ENCODE peak calls at places on chromosome 10, in eight cellular contexts. One of them, this sample, is unnamed.

GRCh38 chr10:88687853-88688467 is 18.1 kb upstream of the LIPK start:
- DNase-seq in lower lobe of right lung: no peak
- DNase-seq in GM12865: peak
- DNase-seq in AG10803: peak
- DNase-seq in tibial nerve: no peak
- DNase-seq in upper lobe of right lung: no peak
- DNase-seq in CD4-positive, alpha-beta T cell: no peak
- DNase-seq in H9: no peak
- DNase-seq in this sample: no peak

GRCh38 chr10:121952226-121952625 is 22.8 kb downstream of the NSMCE4A start:
- DNase-seq in upper lobe of right lung: no peak
- DNase-seq in H9: no peak
- DNase-seq in AG10803: peak
- DNase-seq in CD4-positive, alpha-beta T cell: no peak
- DNase-seq in lower lobe of right lung: no peak
- DNase-seq in tibial nerve: no peak
- DNase-seq in GM12865: no peak
- DNase-seq in this sample: no peak

GRCh38 chr10:119306514-119306951 is 99.2 kb downstream of the GRK5 start:
- DNase-seq in H9: no peak
- DNase-seq in tibial nerve: no peak
- DNase-seq in GM12865: peak
- DNase-seq in AG10803: no peak
- DNase-seq in CD4-positive, alpha-beta T cell: peak
- DNase-seq in upper lobe of right lung: no peak
- DNase-seq in lower lobe of right lung: no peak
- DNase-seq in this sample: no peak

GRCh38 chr10:132885451-132886210 is 56.7 kb downstream of the CFAP46 start:
- DNase-seq in CD4-positive, alpha-beta T cell: no peak
- DNase-seq in GM12865: no peak
- DNase-seq in H9: no peak
- DNase-seq in lower lobe of right lung: peak
- DNase-seq in AG10803: no peak
- DNase-seq in tibial nerve: no peak
- DNase-seq in upper lobe of right lung: peak
- DNase-seq in this sample: no peak

GRCh38 chr10:92239600-92240288 is 51.1 kb downstream of the CPEB3 start:
- DNase-seq in CD4-positive, alpha-beta T cell: peak
- DNase-seq in H9: peak
- DNase-seq in GM12865: peak
- DNase-seq in upper lobe of right lung: peak
- DNase-seq in lower lobe of right lung: peak
- DNase-seq in AG10803: peak
- DNase-seq in tibial nerve: peak
- DNase-seq in this sample: peak

GRCh38 chr10:23535381-23535780 is 96.5 kb downstream of the OTUD1 start:
- DNase-seq in tibial nerve: no peak
- DNase-seq in GM12865: no peak
- DNase-seq in lower lobe of right lung: no peak
- DNase-seq in upper lobe of right lung: no peak
- DNase-seq in AG10803: no peak
- DNase-seq in CD4-positive, alpha-beta T cell: no peak
- DNase-seq in H9: no peak
- DNase-seq in this sample: no peak

GRCh38 chr10:110067960-110068770 is 60.4 kb downstream of the ADD3 start:
- DNase-seq in upper lobe of right lung: no peak
- DNase-seq in CD4-positive, alpha-beta T cell: no peak
- DNase-seq in H9: no peak
- DNase-seq in AG10803: peak
- DNase-seq in GM12865: peak
- DNase-seq in tibial nerve: peak
- DNase-seq in lower lobe of right lung: no peak
- DNase-seq in this sample: no peak

GRCh38 chr10:27450225-27450624 is 53.9 kb upstream of the RAB18 start:
- DNase-seq in upper lobe of right lung: no peak
- DNase-seq in lower lobe of right lung: no peak
- DNase-seq in AG10803: no peak
- DNase-seq in GM12865: no peak
- DNase-seq in CD4-positive, alpha-beta T cell: no peak
- DNase-seq in H9: no peak
- DNase-seq in tibial nerve: no peak
- DNase-seq in this sample: no peak

GRCh38 chr10:117391436-117392205 is 16.4 kb upstream of the PDZD8 start:
- DNase-seq in H9: no peak
- DNase-seq in AG10803: peak
- DNase-seq in upper lobe of right lung: no peak
- DNase-seq in tibial nerve: no peak
- DNase-seq in CD4-positive, alpha-beta T cell: no peak
- DNase-seq in lower lobe of right lung: peak
- DNase-seq in GM12865: no peak
- DNase-seq in this sample: no peak

GRCh38 chr10:73840056-73840402 is 28.6 kb upstream of the NDST2 start:
- DNase-seq in upper lobe of right lung: no peak
- DNase-seq in AG10803: no peak
- DNase-seq in CD4-positive, alpha-beta T cell: no peak
- DNase-seq in GM12865: no peak
- DNase-seq in H9: no peak
- DNase-seq in tibial nerve: no peak
- DNase-seq in lower lobe of right lung: no peak
- DNase-seq in this sample: no peak

GRCh38 chr10:50613150-50613549 is 10.6 kb downstream of the SGMS1 start:
- DNase-seq in AG10803: no peak
- DNase-seq in upper lobe of right lung: no peak
- DNase-seq in H9: no peak
- DNase-seq in tibial nerve: no peak
- DNase-seq in GM12865: peak
- DNase-seq in lower lobe of right lung: no peak
- DNase-seq in CD4-positive, alpha-beta T cell: no peak
- DNase-seq in this sample: no peak

GRCh38 chr10:24229909-24230308 is 21.0 kb downstream of the KIAA1217 start:
- DNase-seq in GM12865: no peak
- DNase-seq in H9: no peak
- DNase-seq in tibial nerve: no peak
- DNase-seq in AG10803: no peak
- DNase-seq in CD4-positive, alpha-beta T cell: no peak
- DNase-seq in lower lobe of right lung: no peak
- DNase-seq in upper lobe of right lung: no peak
- DNase-seq in this sample: no peak

GRCh38 chr10:29377333-29377961 is 88.6 kb downstream of the LYZL1 start:
- DNase-seq in lower lobe of right lung: no peak
- DNase-seq in AG10803: peak
- DNase-seq in upper lobe of right lung: no peak
- DNase-seq in CD4-positive, alpha-beta T cell: no peak
- DNase-seq in GM12865: peak
- DNase-seq in tibial nerve: peak
- DNase-seq in H9: no peak
- DNase-seq in this sample: no peak

GRCh38 chr10:44198780-44199097 is 186.2 kb downstream of the CXCL12 start:
- DNase-seq in CD4-positive, alpha-beta T cell: no peak
- DNase-seq in upper lobe of right lung: no peak
- DNase-seq in tibial nerve: peak
- DNase-seq in lower lobe of right lung: no peak
- DNase-seq in GM12865: no peak
- DNase-seq in H9: no peak
- DNase-seq in AG10803: no peak
- DNase-seq in this sample: no peak

GRCh38 chr10:112442063-112442462 is 4.7 kb downstream of the ZDHHC6 start:
- DNase-seq in AG10803: no peak
- DNase-seq in upper lobe of right lung: no peak
- DNase-seq in H9: no peak
- DNase-seq in lower lobe of right lung: no peak
- DNase-seq in CD4-positive, alpha-beta T cell: no peak
- DNase-seq in GM12865: peak
- DNase-seq in tibial nerve: no peak
- DNase-seq in this sample: no peak

GRCh38 chr10:112441520-112441919 is 5.2 kb downstream of the ZDHHC6 start:
- DNase-seq in lower lobe of right lung: no peak
- DNase-seq in tibial nerve: no peak
- DNase-seq in upper lobe of right lung: no peak
- DNase-seq in CD4-positive, alpha-beta T cell: no peak
- DNase-seq in AG10803: no peak
- DNase-seq in H9: no peak
- DNase-seq in GM12865: no peak
- DNase-seq in this sample: no peak

GRCh38 chr10:112448903-112449302 is 1.9 kb downstream of the VTI1A start:
- DNase-seq in tibial nerve: no peak
- DNase-seq in AG10803: no peak
- DNase-seq in GM12865: no peak
- DNase-seq in CD4-positive, alpha-beta T cell: no peak
- DNase-seq in lower lobe of right lung: no peak
- DNase-seq in upper lobe of right lung: no peak
- DNase-seq in H9: no peak
- DNase-seq in this sample: no peak

GRCh38 chr10:112446055-112446854 is 459 bp downstream of the ZDHHC6 start:
- DNase-seq in lower lobe of right lung: no peak
- DNase-seq in AG10803: peak
- DNase-seq in tibial nerve: peak
- DNase-seq in upper lobe of right lung: no peak
- DNase-seq in CD4-positive, alpha-beta T cell: peak
- DNase-seq in GM12865: peak
- DNase-seq in H9: no peak
- DNase-seq in this sample: no peak

GRCh38 chr10:112446855-112447691 is at the start of the genes VTI1A and ZDHHC6:
- DNase-seq in upper lobe of right lung: peak
- DNase-seq in GM12865: peak
- DNase-seq in lower lobe of right lung: peak
- DNase-seq in CD4-positive, alpha-beta T cell: peak
- DNase-seq in AG10803: peak
- DNase-seq in tibial nerve: peak
- DNase-seq in H9: peak
- DNase-seq in this sample: peak
- TF ChIP-seq CTCF in upper lobe of right lung: no peak
- TF ChIP-seq CTCF in GM12865: peak
- TF ChIP-seq CTCF in lower lobe of right lung: no peak
- TF ChIP-seq CTCF in CD4-positive, alpha-beta T cell: no peak
- TF ChIP-seq CTCF in AG10803: peak
- TF ChIP-seq CTCF in tibial nerve: no peak
- TF ChIP-seq CTCF in H9: no peak
- TF ChIP-seq CTCF in this sample: no peak

GRCh38 chr10:520402-520787 is 169.1 kb downstream of the DIP2C start:
- DNase-seq in GM12865: no peak
- DNase-seq in lower lobe of right lung: no peak
- DNase-seq in tibial nerve: no peak
- DNase-seq in AG10803: peak
- DNase-seq in H9: peak
- DNase-seq in CD4-positive, alpha-beta T cell: no peak
- DNase-seq in upper lobe of right lung: peak
- DNase-seq in this sample: no peak
- TF ChIP-seq CTCF in GM12865: no peak
- TF ChIP-seq CTCF in lower lobe of right lung: no peak
- TF ChIP-seq CTCF in tibial nerve: no peak
- TF ChIP-seq CTCF in AG10803: no peak
- TF ChIP-seq CTCF in H9: no peak
- TF ChIP-seq CTCF in CD4-positive, alpha-beta T cell: no peak
- TF ChIP-seq CTCF in upper lobe of right lung: no peak
- TF ChIP-seq CTCF in this sample: no peak

GRCh38 chr10:130128922-130129321 is 7.3 kb upstream of the GLRX3 start:
- DNase-seq in tibial nerve: no peak
- DNase-seq in H9: no peak
- DNase-seq in upper lobe of right lung: no peak
- DNase-seq in GM12865: no peak
- DNase-seq in lower lobe of right lung: no peak
- DNase-seq in CD4-positive, alpha-beta T cell: no peak
- DNase-seq in AG10803: no peak
- DNase-seq in this sample: no peak

DNA sequence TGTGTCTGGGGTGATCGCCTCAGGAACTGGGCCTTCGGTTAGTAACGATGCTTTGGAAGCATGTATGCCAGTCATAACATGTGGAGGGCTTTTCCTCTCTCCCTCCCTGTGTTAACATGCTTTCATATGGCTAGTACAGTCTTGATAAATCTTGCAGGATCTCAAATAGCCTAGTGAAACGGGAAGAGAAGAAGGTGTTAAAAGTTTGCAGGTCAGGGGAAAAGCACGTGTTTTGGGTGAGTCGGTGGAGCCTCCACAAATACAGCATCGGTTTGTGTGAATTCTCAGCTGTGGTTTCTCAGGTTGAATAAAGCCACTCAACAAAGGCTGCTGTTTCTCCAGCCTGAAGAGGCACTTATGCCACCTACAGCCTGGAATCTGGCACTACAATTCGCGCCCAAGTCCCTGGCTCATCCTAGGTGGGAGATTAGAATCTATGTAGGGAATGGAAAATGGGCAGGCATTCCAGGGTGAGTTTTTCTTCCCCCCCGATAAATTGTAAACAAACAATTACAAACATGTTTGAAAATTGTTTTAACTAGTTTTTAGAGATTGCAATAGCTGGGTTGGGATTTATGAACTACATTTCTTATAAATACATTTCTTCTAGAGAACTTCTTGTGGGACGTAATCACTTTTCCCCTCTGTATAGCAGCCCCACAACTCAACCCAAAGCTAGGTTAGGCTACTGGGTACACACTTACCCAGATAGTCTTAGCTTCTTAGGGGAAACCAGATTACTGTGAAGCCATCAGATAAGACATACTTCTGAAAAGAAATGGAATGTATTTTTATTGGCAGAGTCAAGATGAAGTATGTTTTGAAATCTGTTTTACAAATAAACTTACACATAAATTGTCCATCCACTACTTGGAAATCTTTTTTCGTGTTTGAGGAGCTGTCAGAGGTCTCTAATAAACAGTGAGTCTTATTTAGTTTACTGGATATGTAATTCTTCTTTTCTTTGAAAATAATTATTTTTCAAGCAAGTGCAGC is 8.3 kb upstream of the GLRX3 start:
- DNase-seq in GM12865: peak
- DNase-seq in lower lobe of right lung: no peak
- DNase-seq in upper lobe of right lung: no peak
- DNase-seq in tibial nerve: peak
- DNase-seq in CD4-positive, alpha-beta T cell: peak
- DNase-seq in H9: peak
- DNase-seq in AG10803: peak
- DNase-seq in this sample: peak
- TF ChIP-seq CTCF in GM12865: peak
- TF ChIP-seq CTCF in lower lobe of right lung: peak
- TF ChIP-seq CTCF in upper lobe of right lung: peak
- TF ChIP-seq CTCF in tibial nerve: peak
- TF ChIP-seq CTCF in CD4-positive, alpha-beta T cell: peak
- TF ChIP-seq CTCF in H9: peak
- TF ChIP-seq CTCF in AG10803: peak
- TF ChIP-seq CTCF in this sample: peak

DNA sequence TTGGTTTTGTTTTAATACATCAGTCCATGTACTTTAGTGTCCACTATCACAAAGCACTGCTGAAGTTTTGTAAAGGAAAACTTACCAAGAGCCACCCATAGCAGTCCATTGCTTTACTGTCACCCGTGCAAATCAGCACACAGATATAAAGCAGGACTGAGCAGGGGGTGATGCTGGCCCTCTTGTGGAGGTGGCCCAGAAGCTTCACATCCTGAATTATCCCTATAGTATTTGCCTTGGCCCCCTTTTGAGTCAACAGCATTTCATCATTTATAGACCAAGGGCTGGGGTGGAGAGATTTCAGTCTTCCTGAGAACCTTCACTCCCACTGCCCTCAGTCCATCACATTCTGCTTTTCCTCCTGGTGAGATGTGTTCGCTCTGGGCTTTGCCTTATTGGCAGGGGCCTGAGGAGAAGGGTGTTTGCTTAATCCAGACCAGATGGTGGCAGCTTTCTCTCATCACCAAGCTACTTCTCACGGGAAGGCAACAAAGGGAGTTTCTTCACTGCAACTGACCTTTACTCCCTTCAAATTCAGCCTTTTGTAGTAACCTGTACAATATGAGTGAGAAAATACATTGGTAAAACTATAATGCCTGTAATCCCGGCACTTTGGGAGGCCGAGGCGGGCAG is 47.7 kb downstream of the NOC3L start:
- DNase-seq in CD4-positive, alpha-beta T cell: no peak
- DNase-seq in lower lobe of right lung: no peak
- DNase-seq in AG10803: peak
- DNase-seq in H9: no peak
- DNase-seq in GM12865: no peak
- DNase-seq in upper lobe of right lung: no peak
- DNase-seq in tibial nerve: no peak
- DNase-seq in this sample: no peak
- TF ChIP-seq CTCF in CD4-positive, alpha-beta T cell: no peak
- TF ChIP-seq CTCF in lower lobe of right lung: no peak
- TF ChIP-seq CTCF in AG10803: peak
- TF ChIP-seq CTCF in H9: peak
- TF ChIP-seq CTCF in GM12865: no peak
- TF ChIP-seq CTCF in upper lobe of right lung: no peak
- TF ChIP-seq CTCF in tibial nerve: no peak
- TF ChIP-seq CTCF in this sample: no peak

This sample was measured in neural crest cell.